ENCODE peak calls at places on chromosomes 7 and 10, in five cellular contexts. One of them, this sample, is unnamed.

GRCh38 chr10:70462349-70462984 is 16.1 kb upstream of the PALD1 start:
- DNase-seq in tibial artery: peak
- DNase-seq in pancreas: peak
- DNase-seq in kidney epithelial cell: no peak
- DNase-seq in CD8-positive, alpha-beta T cell: no peak
- DNase-seq in this sample: no peak

GRCh38 chr7:76040126-76040525 is 7.7 kb downstream of the STYXL1 start:
- DNase-seq in tibial artery: no peak
- DNase-seq in pancreas: no peak
- DNase-seq in kidney epithelial cell: no peak
- DNase-seq in CD8-positive, alpha-beta T cell: no peak
- DNase-seq in this sample: no peak

GRCh38 chr7:94368371-94368791 is 26.3 kb upstream of the COL1A2 start:
- DNase-seq in tibial artery: no peak
- DNase-seq in pancreas: no peak
- DNase-seq in kidney epithelial cell: no peak
- DNase-seq in CD8-positive, alpha-beta T cell: no peak
- DNase-seq in this sample: no peak

GRCh38 chr10:78931333-78932083 is 137.3 kb upstream of the ZMIZ1 start:
- DNase-seq in tibial artery: peak
- DNase-seq in pancreas: no peak
- DNase-seq in kidney epithelial cell: peak
- DNase-seq in CD8-positive, alpha-beta T cell: no peak
- DNase-seq in this sample: no peak

GRCh38 chr10:124560377-124560776 is 98.8 kb downstream of the LHPP start:
- DNase-seq in tibial artery: peak
- DNase-seq in pancreas: no peak
- DNase-seq in kidney epithelial cell: peak
- DNase-seq in CD8-positive, alpha-beta T cell: no peak
- DNase-seq in this sample: no peak

GRCh38 chr10:44008917-44009620 is 360.4 kb upstream of the ZNF32 start:
- DNase-seq in tibial artery: no peak
- DNase-seq in pancreas: no peak
- DNase-seq in kidney epithelial cell: no peak
- DNase-seq in CD8-positive, alpha-beta T cell: no peak
- DNase-seq in this sample: no peak

GRCh38 chr7:116273283-116273917 is 63.1 kb downstream of the TES start:
- DNase-seq in tibial artery: no peak
- DNase-seq in pancreas: no peak
- DNase-seq in kidney epithelial cell: no peak
- DNase-seq in CD8-positive, alpha-beta T cell: no peak
- DNase-seq in this sample: no peak

GRCh38 chr7:150793569-150794238 is 6.5 kb downstream of the TMEM176B start:
- DNase-seq in tibial artery: no peak
- DNase-seq in pancreas: no peak
- DNase-seq in kidney epithelial cell: no peak
- DNase-seq in CD8-positive, alpha-beta T cell: no peak
- DNase-seq in this sample: no peak

GRCh38 chr10:68997216-68997615 is 8.6 kb downstream of the KIFBP start:
- DNase-seq in tibial artery: no peak
- DNase-seq in pancreas: no peak
- DNase-seq in kidney epithelial cell: no peak
- DNase-seq in CD8-positive, alpha-beta T cell: no peak
- DNase-seq in this sample: no peak

GRCh38 chr10:20662742-20663141 is 234.4 kb downstream of the NEBL start:
- DNase-seq in tibial artery: no peak
- DNase-seq in pancreas: no peak
- DNase-seq in kidney epithelial cell: no peak
- DNase-seq in CD8-positive, alpha-beta T cell: no peak
- DNase-seq in this sample: no peak

GRCh38 chr10:20658158-20658557 is 239.0 kb downstream of the NEBL start:
- DNase-seq in tibial artery: no peak
- DNase-seq in pancreas: no peak
- DNase-seq in kidney epithelial cell: no peak
- DNase-seq in CD8-positive, alpha-beta T cell: no peak
- DNase-seq in this sample: no peak

GRCh38 chr10:20659225-20659624 is 237.9 kb downstream of the NEBL start:
- DNase-seq in tibial artery: no peak
- DNase-seq in pancreas: no peak
- DNase-seq in kidney epithelial cell: no peak
- DNase-seq in CD8-positive, alpha-beta T cell: no peak
- DNase-seq in this sample: no peak
- TF ChIP-seq CTCF in tibial artery: no peak
- TF ChIP-seq CTCF in pancreas: no peak
- TF ChIP-seq CTCF in kidney epithelial cell: no peak
- TF ChIP-seq CTCF in CD8-positive, alpha-beta T cell: no peak
- TF ChIP-seq CTCF in this sample: no peak

GRCh38 chr10:104128214-104128613 is 6.2 kb downstream of the SFR1 start:
- DNase-seq in tibial artery: no peak
- DNase-seq in pancreas: no peak
- DNase-seq in kidney epithelial cell: no peak
- DNase-seq in CD8-positive, alpha-beta T cell: no peak
- DNase-seq in this sample: no peak

GRCh38 chr10:104130041-104130440 is 8.1 kb downstream of the SFR1 start:
- DNase-seq in tibial artery: no peak
- DNase-seq in pancreas: no peak
- DNase-seq in kidney epithelial cell: no peak
- DNase-seq in CD8-positive, alpha-beta T cell: no peak
- DNase-seq in this sample: no peak

GRCh38 chr10:104122273-104123107 is 519 bp downstream of the SFR1 start:
- DNase-seq in tibial artery: peak
- DNase-seq in pancreas: no peak
- DNase-seq in kidney epithelial cell: no peak
- DNase-seq in CD8-positive, alpha-beta T cell: no peak
- DNase-seq in this sample: no peak

GRCh38 chr10:104123397-104123796 is 1.4 kb downstream of the SFR1 start:
- DNase-seq in tibial artery: no peak
- DNase-seq in pancreas: no peak
- DNase-seq in kidney epithelial cell: no peak
- DNase-seq in CD8-positive, alpha-beta T cell: no peak
- DNase-seq in this sample: no peak

GRCh38 chr10:104127411-104127810 is 5.4 kb downstream of the SFR1 start:
- DNase-seq in tibial artery: no peak
- DNase-seq in pancreas: peak
- DNase-seq in kidney epithelial cell: no peak
- DNase-seq in CD8-positive, alpha-beta T cell: no peak
- DNase-seq in this sample: no peak
- TF ChIP-seq CTCF in tibial artery: no peak
- TF ChIP-seq CTCF in pancreas: no peak
- TF ChIP-seq CTCF in kidney epithelial cell: peak
- TF ChIP-seq CTCF in CD8-positive, alpha-beta T cell: no peak
- TF ChIP-seq CTCF in this sample: peak

GRCh38 chr7:130490888-130491771 is 755 bp upstream of the MEST start:
- DNase-seq in tibial artery: no peak
- DNase-seq in pancreas: peak
- DNase-seq in kidney epithelial cell: no peak
- DNase-seq in CD8-positive, alpha-beta T cell: peak
- DNase-seq in this sample: peak
- TF ChIP-seq CTCF in tibial artery: peak
- TF ChIP-seq CTCF in pancreas: peak
- TF ChIP-seq CTCF in kidney epithelial cell: peak
- TF ChIP-seq CTCF in CD8-positive, alpha-beta T cell: peak
- TF ChIP-seq CTCF in this sample: peak

GRCh38 chr7:51374936-51375335 is 58.3 kb upstream of the COBL start:
- DNase-seq in tibial artery: no peak
- DNase-seq in pancreas: no peak
- DNase-seq in kidney epithelial cell: no peak
- DNase-seq in CD8-positive, alpha-beta T cell: no peak
- DNase-seq in this sample: no peak

GRCh38 chr7:51366930-51367613 is 50.5 kb upstream of the COBL start:
- DNase-seq in tibial artery: no peak
- DNase-seq in pancreas: peak
- DNase-seq in kidney epithelial cell: no peak
- DNase-seq in CD8-positive, alpha-beta T cell: no peak
- DNase-seq in this sample: peak

GRCh38 chr7:51366172-51366728 is 49.6 kb upstream of the COBL start:
- DNase-seq in tibial artery: no peak
- DNase-seq in pancreas: no peak
- DNase-seq in kidney epithelial cell: no peak
- DNase-seq in CD8-positive, alpha-beta T cell: no peak
- DNase-seq in this sample: no peak

GRCh38 chr7:51367614-51367968 is 51.0 kb upstream of the COBL start:
- DNase-seq in tibial artery: no peak
- DNase-seq in pancreas: no peak
- DNase-seq in kidney epithelial cell: no peak
- DNase-seq in CD8-positive, alpha-beta T cell: no peak
- DNase-seq in this sample: no peak

GRCh38 chr7:51369746-51370145 is 53.1 kb upstream of the COBL start:
- DNase-seq in tibial artery: no peak
- DNase-seq in pancreas: peak
- DNase-seq in kidney epithelial cell: no peak
- DNase-seq in CD8-positive, alpha-beta T cell: no peak
- DNase-seq in this sample: peak
- TF ChIP-seq CTCF in tibial artery: no peak
- TF ChIP-seq CTCF in pancreas: peak
- TF ChIP-seq CTCF in kidney epithelial cell: peak
- TF ChIP-seq CTCF in CD8-positive, alpha-beta T cell: no peak
- TF ChIP-seq CTCF in this sample: peak

GRCh38 chr7:2172311-2173183 is 60.2 kb downstream of the MAD1L1 start:
- DNase-seq in tibial artery: no peak
- DNase-seq in pancreas: peak
- DNase-seq in kidney epithelial cell: no peak
- DNase-seq in CD8-positive, alpha-beta T cell: no peak
- DNase-seq in this sample: no peak
- TF ChIP-seq CTCF in tibial artery: no peak
- TF ChIP-seq CTCF in pancreas: no peak
- TF ChIP-seq CTCF in kidney epithelial cell: no peak
- TF ChIP-seq CTCF in CD8-positive, alpha-beta T cell: no peak
- TF ChIP-seq CTCF in this sample: no peak

GRCh38 chr7:24591152-24591551 is 17.9 kb downstream of the PALS2 start:
- DNase-seq in tibial artery: no peak
- DNase-seq in pancreas: no peak
- DNase-seq in kidney epithelial cell: no peak
- DNase-seq in CD8-positive, alpha-beta T cell: no peak
- DNase-seq in this sample: no peak
- TF ChIP-seq CTCF in tibial artery: no peak
- TF ChIP-seq CTCF in pancreas: no peak
- TF ChIP-seq CTCF in kidney epithelial cell: no peak
- TF ChIP-seq CTCF in CD8-positive, alpha-beta T cell: no peak
- TF ChIP-seq CTCF in this sample: no peak

GRCh38 chr7:47759056-47759706 is 177.3 kb upstream of the TNS3 start:
- DNase-seq in tibial artery: no peak
- DNase-seq in pancreas: no peak
- DNase-seq in kidney epithelial cell: no peak
- DNase-seq in CD8-positive, alpha-beta T cell: no peak
- DNase-seq in this sample: no peak
- TF ChIP-seq CTCF in tibial artery: no peak
- TF ChIP-seq CTCF in pancreas: no peak
- TF ChIP-seq CTCF in kidney epithelial cell: peak
- TF ChIP-seq CTCF in CD8-positive, alpha-beta T cell: no peak
- TF ChIP-seq CTCF in this sample: no peak

This sample was measured in endothelial cell.